ENCODE peak calls at places on chromosomes 7 and 10, in seven cellular contexts. D is cardiac muscle cell, N is transverse colon, Q is MM.1S, W is aorta, K is left ventricle myocardium inferior, T is IMR-90. O is an unnamed sample.

GRCh38 chr7:78139335-78139734 is 340.8 kb downstream of the PHTF2 start:
- DNase-seq in D (no peak), K (no peak), T (peak; percentile 56), N (no peak), Q (no peak), W (no peak), O (no peak)

GRCh38 chr10:77157248-77158019 is 480.2 kb downstream of the KCNMA1 start:
- DNase-seq in D (peak; percentile 83), W (no peak), T (no peak), N (peak; percentile 40), Q (no peak), K (no peak), O (no peak)

GRCh38 chr7:84490661-84491060 is 296.1 kb upstream of the SEMA3A start:
- DNase-seq in K (no peak), W (no peak), T (no peak), N (no peak), D (peak; percentile 21), Q (no peak), O (peak; percentile 25)

GRCh38 chr10:110425684-110426293 is 71.9 kb upstream of the DUSP5 start:
- DNase-seq in Q (no peak), W (no peak), T (peak; percentile 99), N (no peak), D (peak; percentile 88), K (no peak), O (no peak)

GRCh38 chr10:27474741-27475140 is 29.4 kb upstream of the RAB18 start:
- DNase-seq in W (no peak), T (peak; percentile 2), N (no peak), K (no peak), D (no peak), Q (no peak), O (no peak)

GRCh38 chr7:77393261-77393660 is 22.9 kb downstream of the GSAP start:
- DNase-seq in W (no peak), N (no peak), Q (no peak), K (no peak), D (no peak), T (peak; percentile 66), O (no peak)

GRCh38 chr7:55556492-55556891 is 15.8 kb downstream of the VOPP1 start:
- DNase-seq in Q (peak; percentile 6), D (no peak), T (no peak), N (no peak), K (no peak), W (no peak), O (no peak)

GRCh38 chr7:85125679-85126078 is 61.2 kb downstream of the SEMA3D start:
- DNase-seq in D (no peak), N (no peak), K (no peak), Q (no peak), T (peak; percentile 20), W (no peak), O (no peak)

GRCh38 chr10:58797356-58797755 is 284.7 kb downstream of the BICC1 start:
- DNase-seq in T (peak; percentile 42), W (no peak), Q (no peak), D (no peak), K (no peak), N (no peak), O (no peak)

GRCh38 chr10:80662429-80663211 is 124.9 kb downstream of the SH2D4B start:
- DNase-seq in N (peak; percentile 85), T (peak; percentile 71), Q (peak; percentile 27), W (peak; percentile 88), D (peak; percentile 89), K (peak; percentile 83), O (peak; percentile 69)

GRCh38 chr10:15391491-15391890 is 20.4 kb upstream of the FAM171A1 start:
- DNase-seq in K (no peak), Q (no peak), W (no peak), N (no peak), T (no peak), D (no peak), O (no peak)

GRCh38 chr7:42138691-42139090 is 98.3 kb downstream of the GLI3 start:
- DNase-seq in Q (no peak), W (no peak), N (no peak), D (no peak), T (no peak), K (no peak), O (no peak)

GRCh38 chr7:17560966-17561365 is 262.5 kb downstream of the AHR start:
- DNase-seq in K (no peak), D (no peak), W (no peak), T (no peak), N (no peak), Q (no peak), O (no peak)

GRCh38 chr7:85628187-85628586 is 441.3 kb upstream of the SEMA3D start:
- DNase-seq in W (no peak), Q (no peak), T (no peak), N (no peak), D (no peak), K (no peak), O (no peak)

GRCh38 chr10:1168763-1169162 is 112.6 kb downstream of the WDR37 start:
- DNase-seq in T (no peak), Q (no peak), N (no peak), D (no peak), K (no peak), W (no peak), O (no peak)

GRCh38 chr10:3848768-3849643 is 64.0 kb upstream of the KLF6 start:
- DNase-seq in K (no peak), N (no peak), D (no peak), W (no peak), T (peak; percentile 86), Q (no peak), O (no peak)

GRCh38 chr10:34954142-34954541 is 136.0 kb downstream of the CUL2 start:
- DNase-seq in K (no peak), T (no peak), D (no peak), Q (no peak), N (peak; percentile 89), W (no peak), O (no peak)

GRCh38 chr10:78687616-78688015 is 381.1 kb upstream of the ZMIZ1 start:
- DNase-seq in K (no peak), N (no peak), D (no peak), Q (no peak), W (no peak), T (peak; percentile 22), O (no peak)

GRCh38 chr7:137642467-137642866 is 204.3 kb downstream of the DGKI start:
- DNase-seq in W (no peak), D (no peak), Q (no peak), T (peak; percentile 69), K (no peak), N (no peak), O (no peak)

GRCh38 chr7:27689045-27689877 is 26.6 kb upstream of the HIBADH start:
- DNase-seq in N (peak; percentile 17), D (peak; percentile 68), Q (peak; percentile 10), T (peak; percentile 31), W (no peak), K (no peak), O (no peak)

GRCh38 chr10:23461557-23461956 is 22.7 kb downstream of the OTUD1 start:
- DNase-seq in T (no peak), K (no peak), W (no peak), D (no peak), N (no peak), Q (peak; percentile 53), O (no peak)

GRCh38 chr10:128337860-128338378 is 211.7 kb upstream of the MKI67 start:
- DNase-seq in Q (no peak), D (no peak), N (no peak), K (peak; percentile 60), W (peak; percentile 59), T (no peak), O (peak; percentile 42)

GRCh38 chr7:91311844-91312243 is 47.6 kb downstream of the FZD1 start:
- DNase-seq in Q (no peak), K (no peak), N (no peak), W (no peak), T (no peak), D (no peak), O (no peak)

GRCh38 chr7:108014747-108015682 is 12.1 kb upstream of the LAMB1 start:
- DNase-seq in T (peak; percentile 90), W (no peak), D (peak; percentile 70), Q (no peak), N (no peak), K (no peak), O (no peak)
- H3K4me1 ChIP-seq in T (peaks cover 13% of the 10 kb centered on the region), W (no peaks in the 10 kb centered on the region), D (peaks cover 40% of the 10 kb centered on the region), Q (no peaks in the 10 kb centered on the region), N (peaks cover 22% of the 10 kb centered on the region), K (peaks cover 37% of the 10 kb centered on the region), O (no peaks in the 10 kb centered on the region)

GRCh38 chr10:71629131-71629530 is 90.4 kb downstream of the C10orf105 start:
- DNase-seq in N (no peak), D (no peak), Q (no peak), W (no peak), K (no peak), T (no peak), O (no peak)

GRCh38 chr10:71630168-71630567 is 89.4 kb downstream of the C10orf105 start:
- DNase-seq in T (no peak), D (no peak), K (no peak), N (no peak), W (no peak), Q (no peak), O (no peak)

GRCh38 chr10:71625445-71626175 is 94.0 kb downstream of the C10orf105 start:
- DNase-seq in Q (no peak), N (no peak), K (no peak), W (no peak), D (no peak), T (no peak), O (no peak)

GRCh38 chr10:71627956-71628355 is 91.6 kb downstream of the C10orf105 start:
- DNase-seq in D (no peak), K (no peak), Q (no peak), N (no peak), T (no peak), W (no peak), O (no peak)

GRCh38 chr10:71627230-71627939 is 92.2 kb downstream of the C10orf105 start:
- DNase-seq in Q (no peak), W (no peak), T (no peak), D (no peak), N (no peak), K (no peak), O (no peak)
- H3K4me1 ChIP-seq in Q (no peaks in the 10 kb centered on the region), W (no peaks in the 10 kb centered on the region), T (peaks cover 2% of the 10 kb centered on the region), D (peaks cover 13% of the 10 kb centered on the region), N (peaks cover 8% of the 10 kb centered on the region), K (peaks cover 12% of the 10 kb centered on the region), O (peaks cover 11% of the 10 kb centered on the region)

DNA sequence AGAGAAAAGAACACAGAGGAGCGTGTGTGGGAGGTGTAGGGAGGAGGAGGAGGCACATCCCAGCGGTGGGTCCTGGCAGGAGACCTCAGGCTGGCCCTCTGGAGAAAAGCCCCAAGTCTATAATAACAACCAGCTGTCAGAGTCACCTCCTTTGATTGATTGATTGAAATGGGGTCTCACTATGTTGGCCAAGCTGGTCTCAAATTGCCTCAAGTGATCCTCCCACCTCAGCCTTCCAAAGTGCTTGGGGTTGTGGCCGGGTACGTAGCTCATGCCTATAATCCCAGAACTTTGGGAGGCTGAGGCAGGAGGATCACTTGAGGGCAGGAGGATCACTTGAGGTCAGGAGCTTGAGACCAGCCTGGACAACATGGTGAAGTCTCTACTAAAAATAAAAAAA is 103.0 kb upstream of the ANLN start:
- DNase-seq in W (no peak), K (no peak), D (no peak), N (no peak), Q (no peak), T (no peak), O (no peak)
- H3K4me1 ChIP-seq in W (no peaks in the 10 kb centered on the region), K (peaks cover 65% of the 10 kb centered on the region), D (peaks cover 2% of the 10 kb centered on the region), N (peaks cover 40% of the 10 kb centered on the region), Q (peaks cover 10% of the 10 kb centered on the region), T (peaks cover 11% of the 10 kb centered on the region), O (no peaks in the 10 kb centered on the region)

DNA sequence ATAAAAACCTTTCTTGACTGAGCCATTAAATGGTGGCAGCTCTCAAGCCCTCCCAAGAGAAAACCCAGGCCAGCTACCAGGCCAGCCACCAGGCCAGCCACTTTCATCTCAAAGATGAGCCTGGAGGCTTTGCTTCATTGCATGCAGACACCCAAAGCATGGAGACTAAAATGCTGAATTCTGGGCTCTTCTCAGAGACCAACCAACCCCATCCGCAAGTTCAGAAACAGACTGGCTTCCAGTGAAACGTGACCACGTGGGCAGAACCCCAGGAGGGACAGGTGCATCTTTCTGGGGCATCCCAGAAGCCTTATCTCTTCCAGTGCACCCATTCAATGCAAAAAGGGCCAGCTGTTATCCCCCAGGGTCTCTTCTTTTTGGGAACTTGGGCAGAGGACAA is 20.9 kb downstream of the CHST15 start:
- DNase-seq in D (no peak), K (no peak), T (no peak), N (no peak), W (no peak), Q (peak; percentile 69), O (no peak)
- H3K4me1 ChIP-seq in D (no peaks in the 10 kb centered on the region), K (peaks cover 8% of the 10 kb centered on the region), T (no peaks in the 10 kb centered on the region), N (peaks cover 11% of the 10 kb centered on the region), W (no peaks in the 10 kb centered on the region), Q (peaks cover 95% of the 10 kb centered on the region), O (peaks cover 8% of the 10 kb centered on the region)

O was measured in tibial nerve.